ENCODE peak calls at places on chromosomes 16 and 17, in six cellular contexts. D, M, N, X, O and E are unnamed samples.

GRCh38 chr17:5131146-5131715 is 15.4 kb downstream of the USP6 start:
- DNase-seq in M (no peak), N (no peak), D (no peak), O (no peak), X (no peak), E (no peak)

GRCh38 chr16:22625948-22626347 is 115.3 kb downstream of the NPIPB5 start:
- DNase-seq in X (no peak), O (no peak), N (no peak), M (no peak), D (no peak), E (no peak)

GRCh38 chr16:84484579-84485254 is 19.7 kb downstream of the MEAK7 start:
- DNase-seq in M (peak), X (peak), N (no peak), D (peak), O (no peak), E (peak)

GRCh38 chr16:57252148-57252721 is 7.2 kb downstream of the ARL2BP start:
- DNase-seq in X (no peak), D (no peak), O (no peak), N (no peak), M (no peak), E (no peak)

GRCh38 chr17:51251010-51251409 is 8.8 kb downstream of the MBTD1 start:
- DNase-seq in O (no peak), N (no peak), M (no peak), X (no peak), D (no peak), E (no peak)

GRCh38 chr16:23137256-23137655 is 12.0 kb downstream of the USP31 start:
- DNase-seq in O (no peak), M (no peak), D (no peak), X (no peak), N (no peak), E (no peak)

GRCh38 chr16:886084-886543 is 84.7 kb downstream of the LMF1 start:
- DNase-seq in M (no peak), X (no peak), O (no peak), N (no peak), D (no peak), E (peak)

GRCh38 chr16:48329138-48329537 is 56.1 kb downstream of the SIAH1 start:
- DNase-seq in X (no peak), D (no peak), O (no peak), M (peak), N (no peak), E (no peak)

GRCh38 chr17:66165537-66166123 is 26.3 kb downstream of the CEP112 start:
- DNase-seq in X (peak), M (peak), N (peak), D (peak), O (no peak), E (no peak)

GRCh38 chr17:64377769-64378282 is 12.8 kb downstream of the PECAM1 start:
- DNase-seq in X (no peak), O (no peak), M (peak), D (no peak), N (no peak), E (no peak)

GRCh38 chr16:89166696-89167424 is 4.7 kb upstream of the CDH15 start:
- DNase-seq in M (no peak), O (no peak), N (no peak), D (no peak), X (no peak), E (no peak)

GRCh38 chr16:88883117-88883895 is 16.8 kb upstream of the PABPN1L start:
- DNase-seq in O (no peak), D (no peak), N (no peak), M (no peak), X (no peak), E (no peak)

GRCh38 chr17:71633391-71633849 is 487.4 kb upstream of the SOX9 start:
- DNase-seq in N (no peak), X (peak), M (no peak), O (no peak), D (no peak), E (no peak)

GRCh38 chr16:4404247-4404966 is 12.0 kb downstream of the CORO7 start:
- DNase-seq in O (no peak), D (no peak), X (no peak), N (no peak), M (no peak), E (peak)

GRCh38 chr17:2962236-2962635 is 101.2 kb downstream of the OR1D5 start:
- DNase-seq in M (no peak), X (no peak), D (no peak), O (no peak), N (no peak), E (no peak)

GRCh38 chr17:82832881-82833475 is 6.8 kb downstream of the ZNF750 start:
- DNase-seq in M (no peak), N (no peak), D (no peak), O (no peak), X (no peak), E (no peak)

GRCh38 chr17:66578781-66579489 is 256.0 kb upstream of the CACNG5 start:
- DNase-seq in O (no peak), D (no peak), X (no peak), N (no peak), M (peak), E (no peak)

GRCh38 chr16:528111-529011 is 849 bp downstream of the CAPN15 start:
- DNase-seq in M (no peak), D (no peak), O (no peak), N (no peak), X (no peak), E (no peak)

GRCh38 chr16:68469728-68470460 is 21.6 kb upstream of the SMPD3 start:
- DNase-seq in O (no peak), M (no peak), D (no peak), N (no peak), X (no peak), E (no peak)

GRCh38 chr17:58534331-58534730 is 19.9 kb upstream of the MTMR4 start:
- DNase-seq in X (no peak), D (no peak), N (no peak), O (no peak), M (no peak), E (no peak)

GRCh38 chr17:62757518-62757951 is 50.6 kb downstream of the MARCHF10 start:
- DNase-seq in N (no peak), D (no peak), O (no peak), M (no peak), X (no peak), E (no peak)

GRCh38 chr17:49849711-49850610 is 2.1 kb upstream of the TAC4 start:
- DNase-seq in X (no peak), M (no peak), O (no peak), D (no peak), N (no peak), E (no peak)

GRCh38 chr16:82345318-82345717 is 175.3 kb upstream of the MPHOSPH6 start:
- DNase-seq in M (no peak), D (no peak), N (no peak), O (no peak), X (no peak), E (no peak)

GRCh38 chr16:58814348-58814801 is 80.3 kb upstream of the GOT2 start:
- DNase-seq in N (no peak), X (peak), O (peak), M (peak), D (no peak), E (peak)

GRCh38 chr16:11168386-11169065 is 87.5 kb downstream of the SOCS1 start:
- DNase-seq in O (no peak), D (no peak), N (no peak), X (no peak), M (no peak), E (no peak)

GRCh38 chr17:41697122-41697962 is 8.7 kb downstream of the EIF1 start:
- DNase-seq in D (no peak), M (peak), X (no peak), O (no peak), N (no peak), E (peak)

GRCh38 chr16:88454315-88455057 is 1.4 kb downstream of the ZFPM1 start:
- DNase-seq in M (no peak), N (peak), D (no peak), X (no peak), O (no peak), E (no peak)

GRCh38 chr16:995087-995486 is 13.5 kb downstream of the SOX8 start:
- DNase-seq in D (no peak), X (no peak), N (no peak), O (no peak), M (no peak), E (no peak)

GRCh38 chr17:73203135-73203787 is 10.4 kb downstream of the COG1 start:
- DNase-seq in D (no peak), X (no peak), O (no peak), N (no peak), M (peak), E (no peak)

GRCh38 chr17:1227917-1228751 is 42.1 kb upstream of the BHLHA9 start:
- DNase-seq in D (no peak), O (no peak), X (no peak), M (no peak), N (peak), E (peak)

GRCh38 chr16:58459344-58460218 is 40.4 kb upstream of the NDRG4 start:
- DNase-seq in X (no peak), N (no peak), M (peak), O (peak), D (no peak), E (no peak)

GRCh38 chr16:10988879-10989278 is 44.5 kb downstream of the CLEC16A start:
- DNase-seq in D (no peak), N (no peak), O (no peak), X (no peak), M (no peak), E (no peak)